ENCODE peak calls at places on chromosomes 6 and 20, in five cellular contexts. One of them, this sample, is unnamed.

GRCh38 chr20:13898012-13898612 is 92.3 kb downstream of the SEL1L2 start:
- DNase-seq in tibial artery: no peak
- DNase-seq in OCI-LY7: no peak
- DNase-seq in stomach: no peak
- DNase-seq in Karpas-422: no peak
- DNase-seq in this sample: no peak

GRCh38 chr20:46683939-46684750 is 5.1 kb downstream of the TP53RK start:
- DNase-seq in stomach: peak; percentile 67
- DNase-seq in OCI-LY7: no peak
- DNase-seq in Karpas-422: no peak
- DNase-seq in tibial artery: peak; percentile 44
- DNase-seq in this sample: peak; percentile 54

GRCh38 chr20:22389836-22390542 is 194.4 kb downstream of the FOXA2 start:
- DNase-seq in tibial artery: no peak
- DNase-seq in Karpas-422: no peak
- DNase-seq in OCI-LY7: no peak
- DNase-seq in stomach: peak; percentile 61
- DNase-seq in this sample: peak; percentile 72

GRCh38 chr20:41468994-41469600 is 102.5 kb upstream of the EMILIN3 start:
- DNase-seq in stomach: no peak
- DNase-seq in OCI-LY7: no peak
- DNase-seq in Karpas-422: peak; percentile 78
- DNase-seq in tibial artery: no peak
- DNase-seq in this sample: no peak

GRCh38 chr6:67221226-67221625 is 1413.9 kb upstream of the ADGRB3 start:
- DNase-seq in tibial artery: no peak
- DNase-seq in stomach: no peak
- DNase-seq in Karpas-422: no peak
- DNase-seq in OCI-LY7: no peak
- DNase-seq in this sample: no peak

GRCh38 chr20:22825546-22825945 is 209.6 kb upstream of the SSTR4 start:
- DNase-seq in OCI-LY7: no peak
- DNase-seq in tibial artery: no peak
- DNase-seq in stomach: no peak
- DNase-seq in Karpas-422: no peak
- DNase-seq in this sample: no peak

GRCh38 chr6:155524249-155524651 is 68.6 kb upstream of the NOX3 start:
- DNase-seq in OCI-LY7: no peak
- DNase-seq in tibial artery: no peak
- DNase-seq in stomach: no peak
- DNase-seq in Karpas-422: no peak
- DNase-seq in this sample: no peak

GRCh38 chr6:145723646-145724045 is 11.7 kb downstream of the EPM2A start:
- DNase-seq in Karpas-422: no peak
- DNase-seq in OCI-LY7: no peak
- DNase-seq in stomach: no peak
- DNase-seq in tibial artery: no peak
- DNase-seq in this sample: no peak

GRCh38 chr6:30000156-30000791 is 57.9 kb downstream of the HLA-A start:
- DNase-seq in tibial artery: no peak
- DNase-seq in OCI-LY7: no peak
- DNase-seq in stomach: no peak
- DNase-seq in Karpas-422: no peak
- DNase-seq in this sample: no peak

GRCh38 chr20:2368621-2369020 is 12.1 kb upstream of the TGM6 start:
- DNase-seq in stomach: no peak
- DNase-seq in tibial artery: no peak
- DNase-seq in OCI-LY7: no peak
- DNase-seq in Karpas-422: no peak
- DNase-seq in this sample: no peak

GRCh38 chr6:42028234-42029061 is 21.9 kb upstream of the TAF8 start:
- DNase-seq in stomach: no peak
- DNase-seq in OCI-LY7: no peak
- DNase-seq in tibial artery: no peak
- DNase-seq in Karpas-422: no peak
- DNase-seq in this sample: peak; percentile 41

GRCh38 chr6:134724653-134725340 is 225.1 kb downstream of the ALDH8A1 start:
- DNase-seq in Karpas-422: no peak
- DNase-seq in tibial artery: no peak
- DNase-seq in stomach: no peak
- DNase-seq in OCI-LY7: no peak
- DNase-seq in this sample: no peak

GRCh38 chr20:52943185-52943841 is 28.8 kb upstream of the TSHZ2 start:
- DNase-seq in tibial artery: no peak
- DNase-seq in stomach: no peak
- DNase-seq in Karpas-422: no peak
- DNase-seq in OCI-LY7: no peak
- DNase-seq in this sample: no peak

GRCh38 chr20:62799459-62799858 is 3.2 kb downstream of the MRGBP start:
- DNase-seq in OCI-LY7: no peak
- DNase-seq in Karpas-422: no peak
- DNase-seq in tibial artery: no peak
- DNase-seq in stomach: no peak
- DNase-seq in this sample: no peak

GRCh38 chr6:147738516-147739187 is 230.2 kb downstream of the SAMD5 start:
- DNase-seq in OCI-LY7: no peak
- DNase-seq in Karpas-422: no peak
- DNase-seq in stomach: no peak
- DNase-seq in tibial artery: no peak
- DNase-seq in this sample: no peak

GRCh38 chr20:15475483-15475882 is 1097.8 kb downstream of the KIF16B start:
- DNase-seq in OCI-LY7: no peak
- DNase-seq in stomach: peak; percentile 43
- DNase-seq in Karpas-422: no peak
- DNase-seq in tibial artery: no peak
- DNase-seq in this sample: peak; percentile 42

GRCh38 chr6:153003294-153003645 is 761 bp upstream of the MTRF1L start:
- DNase-seq in stomach: no peak
- DNase-seq in tibial artery: peak; percentile 24
- DNase-seq in Karpas-422: no peak
- DNase-seq in OCI-LY7: no peak
- DNase-seq in this sample: no peak

GRCh38 chr20:32968833-32969241 is 35.4 kb downstream of the SUN5 start:
- DNase-seq in Karpas-422: no peak
- DNase-seq in stomach: no peak
- DNase-seq in OCI-LY7: no peak
- DNase-seq in tibial artery: no peak
- DNase-seq in this sample: no peak

GRCh38 chr20:22385602-22386299 is 198.6 kb downstream of the FOXA2 start:
- DNase-seq in OCI-LY7: no peak
- DNase-seq in Karpas-422: peak; percentile 46
- DNase-seq in tibial artery: no peak
- DNase-seq in stomach: peak; percentile 34
- DNase-seq in this sample: no peak

GRCh38 chr6:118650500-118651281 is 700 bp downstream of the CEP85L start:
- DNase-seq in Karpas-422: peak; percentile 45
- DNase-seq in tibial artery: peak; percentile 39
- DNase-seq in stomach: peak; percentile 44
- DNase-seq in OCI-LY7: peak; percentile 24
- DNase-seq in this sample: peak; percentile 35

GRCh38 chr6:83536034-83536646 is 23.8 kb downstream of the PRSS35 start:
- DNase-seq in stomach: peak; percentile 58
- DNase-seq in OCI-LY7: peak; percentile 45
- DNase-seq in tibial artery: peak; percentile 57
- DNase-seq in Karpas-422: peak; percentile 82
- DNase-seq in this sample: no peak

GRCh38 chr6:54957698-54958097 is 111.1 kb downstream of the FAM83B start:
- DNase-seq in tibial artery: no peak
- DNase-seq in Karpas-422: no peak
- DNase-seq in stomach: no peak
- DNase-seq in OCI-LY7: no peak
- DNase-seq in this sample: no peak

GRCh38 chr20:36498386-36499179 is 42.7 kb upstream of the MYL9 start:
- DNase-seq in OCI-LY7: no peak
- DNase-seq in stomach: no peak
- DNase-seq in Karpas-422: no peak
- DNase-seq in tibial artery: no peak
- DNase-seq in this sample: no peak

GRCh38 chr6:16276991-16277981 is 38.9 kb downstream of the GMPR start:
- DNase-seq in OCI-LY7: peak; percentile 7
- DNase-seq in stomach: peak; percentile 73
- DNase-seq in Karpas-422: peak; percentile 82
- DNase-seq in tibial artery: peak; percentile 85
- DNase-seq in this sample: peak; percentile 56

GRCh38 chr20:22466447-22467171 is 117.8 kb downstream of the FOXA2 start:
- DNase-seq in OCI-LY7: no peak
- DNase-seq in Karpas-422: no peak
- DNase-seq in stomach: no peak
- DNase-seq in tibial artery: no peak
- DNase-seq in this sample: no peak

GRCh38 chr20:1857403-1857941 is 37.7 kb upstream of the SIRPA start:
- DNase-seq in stomach: no peak
- DNase-seq in OCI-LY7: no peak
- DNase-seq in tibial artery: no peak
- DNase-seq in Karpas-422: no peak
- DNase-seq in this sample: no peak

GRCh38 chr6:53112404-53112803 is 36.2 kb downstream of the GCM1 start:
- DNase-seq in tibial artery: no peak
- DNase-seq in stomach: peak; percentile 70
- DNase-seq in Karpas-422: no peak
- DNase-seq in OCI-LY7: no peak
- DNase-seq in this sample: peak; percentile 48

GRCh38 chr20:31590717-31591225 is 14.3 kb upstream of the ID1 start:
- DNase-seq in OCI-LY7: no peak
- DNase-seq in stomach: no peak
- DNase-seq in Karpas-422: no peak
- DNase-seq in tibial artery: no peak
- DNase-seq in this sample: no peak

GRCh38 chr20:38927902-38928578 is 1.8 kb downstream of the FAM83D start:
- DNase-seq in stomach: no peak
- DNase-seq in OCI-LY7: peak; percentile 47
- DNase-seq in tibial artery: no peak
- DNase-seq in Karpas-422: peak; percentile 57
- DNase-seq in this sample: no peak

GRCh38 chr6:35014786-35015185 is 125.7 kb downstream of the ANKS1A start:
- DNase-seq in stomach: no peak
- DNase-seq in Karpas-422: no peak
- DNase-seq in tibial artery: no peak
- DNase-seq in OCI-LY7: no peak
- DNase-seq in this sample: no peak
- H3K4me1 ChIP-seq in stomach: peaks cover 37% of the 10 kb centered on the region
- H3K4me1 ChIP-seq in Karpas-422: no peaks in the 10 kb centered on the region
- H3K4me1 ChIP-seq in tibial artery: no peaks in the 10 kb centered on the region
- H3K4me1 ChIP-seq in OCI-LY7: no peaks in the 10 kb centered on the region
- H3K4me1 ChIP-seq in this sample: peaks cover 13% of the 10 kb centered on the region

DNA sequence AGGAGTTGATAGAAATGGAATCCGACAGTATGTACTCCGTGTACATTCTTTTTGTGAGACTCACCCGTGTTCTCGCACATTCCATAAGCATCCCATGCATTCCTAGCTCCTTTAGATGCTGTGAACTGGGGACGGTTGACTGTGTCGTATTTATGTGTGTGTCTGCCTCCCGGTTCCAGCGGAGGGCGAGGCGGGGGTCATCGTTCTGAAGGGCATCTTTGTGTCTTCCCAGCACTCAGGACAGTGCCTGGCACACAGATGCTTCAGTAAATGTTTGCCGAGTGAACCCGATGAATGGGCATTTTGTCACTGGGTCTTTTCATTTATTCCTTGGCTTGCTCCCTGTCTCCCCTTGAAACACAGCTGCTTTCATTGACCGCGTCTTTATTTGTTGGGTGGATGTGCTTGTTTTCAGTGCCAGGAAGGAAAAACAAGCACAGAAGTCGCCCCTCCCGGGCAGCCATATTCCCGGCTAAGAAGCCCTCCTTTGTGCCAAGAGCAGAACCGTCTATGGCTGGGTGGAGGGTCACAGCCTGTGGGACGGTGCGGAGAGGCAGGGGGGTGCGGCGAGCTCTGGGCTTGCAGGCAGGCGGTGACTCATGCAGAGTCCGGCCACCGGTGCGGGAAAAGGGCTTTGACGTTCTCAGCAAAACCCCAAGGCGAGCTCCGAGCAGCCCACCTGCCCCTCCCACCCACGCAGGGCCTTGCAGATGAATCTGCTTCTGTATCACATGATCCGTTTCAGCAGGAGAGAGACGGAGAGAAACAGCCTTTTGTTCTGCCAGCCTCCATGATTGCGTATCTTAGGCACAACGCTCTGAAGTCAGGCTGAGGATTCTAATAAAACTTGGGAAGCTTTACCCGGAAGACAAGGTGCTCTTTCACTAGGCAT is 11.2 kb upstream of the PSMG4 start:
- DNase-seq in Karpas-422: no peak
- DNase-seq in stomach: peak; percentile 46
- DNase-seq in OCI-LY7: no peak
- DNase-seq in tibial artery: no peak
- DNase-seq in this sample: no peak
- H3K4me3 ChIP-seq in Karpas-422: no peak overlapping the region
- H3K4me3 ChIP-seq in stomach: peak overlapping the region; percentile 32
- H3K4me3 ChIP-seq in OCI-LY7: no peak overlapping the region
- H3K4me3 ChIP-seq in tibial artery: peak overlapping the region; percentile 21
- H3K4me3 ChIP-seq in this sample: no peak overlapping the region

GRCh38 chr6:157989541-157990289 is 8.1 kb downstream of the SYNJ2 start:
- DNase-seq in OCI-LY7: no peak
- DNase-seq in Karpas-422: no peak
- DNase-seq in tibial artery: no peak
- DNase-seq in stomach: peak; percentile 84
- DNase-seq in this sample: no peak

GRCh38 chr6:157990321-157991066 is 8.8 kb downstream of the SYNJ2 start:
- DNase-seq in stomach: no peak
- DNase-seq in Karpas-422: no peak
- DNase-seq in OCI-LY7: peak; percentile 30
- DNase-seq in tibial artery: no peak
- DNase-seq in this sample: no peak

GRCh38 chr6:157988700-157989063 is 7.0 kb downstream of the SYNJ2 start:
- DNase-seq in OCI-LY7: no peak
- DNase-seq in tibial artery: no peak
- DNase-seq in stomach: no peak
- DNase-seq in Karpas-422: no peak
- DNase-seq in this sample: no peak

GRCh38 chr6:157993076-157993475 is 11.4 kb downstream of the SYNJ2 start:
- DNase-seq in tibial artery: no peak
- DNase-seq in Karpas-422: no peak
- DNase-seq in OCI-LY7: no peak
- DNase-seq in stomach: no peak
- DNase-seq in this sample: no peak

DNA sequence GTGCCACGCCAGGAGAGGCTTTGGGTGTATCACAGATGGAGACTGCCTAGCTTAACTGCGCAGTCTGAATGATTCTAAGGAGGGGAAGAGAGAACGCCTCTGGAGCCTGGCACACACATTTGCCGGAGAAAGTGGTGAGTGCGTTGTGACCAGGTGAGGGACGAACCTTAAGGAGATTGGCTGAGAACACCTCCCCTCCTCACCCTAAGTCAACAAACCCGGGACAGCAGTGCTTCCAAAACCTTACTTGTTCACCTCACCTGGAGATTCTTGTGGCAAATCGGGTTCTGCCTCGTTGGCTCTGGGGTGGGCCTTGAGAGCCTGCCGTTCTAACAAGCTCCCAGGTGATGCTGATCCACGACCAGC is 9.4 kb downstream of the SYNJ2 start:
- DNase-seq in OCI-LY7: no peak
- DNase-seq in Karpas-422: no peak
- DNase-seq in stomach: no peak
- DNase-seq in tibial artery: no peak
- DNase-seq in this sample: no peak
- H3K27ac ChIP-seq in OCI-LY7: no peak overlapping the region
- H3K27ac ChIP-seq in Karpas-422: no peak overlapping the region
- H3K27ac ChIP-seq in stomach: no peak overlapping the region
- H3K27ac ChIP-seq in tibial artery: peak overlapping the region; percentile 38
- H3K27ac ChIP-seq in this sample: no peak overlapping the region

GRCh38 chr6:105882833-105883232 is 203.3 kb upstream of the PRDM1 start:
- DNase-seq in stomach: no peak
- DNase-seq in tibial artery: no peak
- DNase-seq in Karpas-422: no peak
- DNase-seq in OCI-LY7: no peak
- DNase-seq in this sample: no peak
- H3K4me1 ChIP-seq in stomach: no peaks in the 10 kb centered on the region
- H3K4me1 ChIP-seq in tibial artery: no peaks in the 10 kb centered on the region
- H3K4me1 ChIP-seq in Karpas-422: peaks cover 65% of the 10 kb centered on the region
- H3K4me1 ChIP-seq in OCI-LY7: peaks cover 73% of the 10 kb centered on the region
- H3K4me1 ChIP-seq in this sample: no peaks in the 10 kb centered on the region

This sample was measured in lung.